ENCODE peak calls at places on chromosomes 5 and 9, in ten cellular contexts. U is CD8-positive, alpha-beta T cell; A is stimulated activated CD8-positive, alpha-beta memory T cell treated with anti-CD3 and anti-CD28 coated beads, Interleukin-15, amount 100 ng/mL, for 4 hours; F is HEK293T; O is neural crest cell; I is effector memory CD4-positive, alpha-beta T cell; E is OCI-LY7; Z is stimulated activated naive CD4-positive, alpha-beta T cell; X is SW480; B is cerebellar cortex. G is an unnamed sample.

GRCh38 chr9:33719581-33720374 is 75.6 kb upstream of the PRSS3 start:
- DNase-seq in U (peak), A (no peak), F (peak), O (peak), I (peak), E (peak), Z (peak), X (peak), B (peak), G (no peak)

GRCh38 chr5:92805446-92805845 is 775.6 kb downstream of the NR2F1-AS1 start:
- DNase-seq in U (no peak), A (no peak), F (no peak), O (no peak), I (no peak), E (no peak), Z (no peak), X (no peak), B (peak), G (no peak)

GRCh38 chr9:97958812-97959511 is 21.0 kb upstream of the HEMGN start:
- DNase-seq in U (no peak), A (no peak), F (no peak), O (no peak), I (no peak), E (no peak), Z (no peak), X (no peak), B (no peak), G (no peak)

GRCh38 chr9:95494022-95494415 is 22.8 kb downstream of the PTCH1 start:
- DNase-seq in U (peak), A (no peak), F (no peak), O (no peak), I (no peak), E (peak), Z (no peak), X (peak), B (peak), G (no peak)

GRCh38 chr5:12023614-12024241 is 119.5 kb upstream of the CTNND2 start:
- DNase-seq in U (no peak), A (no peak), F (no peak), O (peak), I (no peak), E (peak), Z (no peak), X (peak), B (peak), G (no peak)

GRCh38 chr5:118888556-118888955 is 99.8 kb downstream of the DTWD2 start:
- DNase-seq in U (no peak), A (no peak), F (no peak), O (no peak), I (no peak), E (no peak), Z (no peak), X (no peak), B (no peak), G (no peak)

GRCh38 chr9:34876096-34876495 is 82.0 kb upstream of the PHF24 start:
- DNase-seq in U (no peak), A (no peak), F (no peak), O (no peak), I (no peak), E (no peak), Z (no peak), X (no peak), B (no peak), G (no peak)

GRCh38 chr5:78597068-78597857 is 51.3 kb downstream of the LHFPL2 start:
- DNase-seq in U (no peak), A (no peak), F (no peak), O (no peak), I (no peak), E (no peak), Z (no peak), X (no peak), B (no peak), G (no peak)

GRCh38 chr5:89756955-89757354 is 652.6 kb downstream of the CETN3 start:
- DNase-seq in U (no peak), A (no peak), F (no peak), O (no peak), I (no peak), E (no peak), Z (no peak), X (no peak), B (no peak), G (no peak)

GRCh38 chr9:4792054-4792571 is 631 bp upstream of the RCL1 start:
- DNase-seq in U (no peak), A (no peak), F (peak), O (no peak), I (no peak), E (no peak), Z (no peak), X (no peak), B (no peak), G (no peak)

GRCh38 chr5:1915316-1915715 is 32.6 kb upstream of the IRX4 start:
- DNase-seq in U (no peak), A (no peak), F (no peak), O (no peak), I (no peak), E (no peak), Z (no peak), X (no peak), B (no peak), G (no peak)

GRCh38 chr9:132763574-132763973 is 93.3 kb downstream of the GTF3C4 start:
- DNase-seq in U (no peak), A (no peak), F (no peak), O (no peak), I (no peak), E (no peak), Z (no peak), X (no peak), B (no peak), G (no peak)

GRCh38 chr9:135478858-135479468 is 619 bp upstream of the PPP1R26 start:
- DNase-seq in U (no peak), A (no peak), F (peak), O (peak), I (no peak), E (no peak), Z (no peak), X (peak), B (peak), G (no peak)

GRCh38 chr9:107044872-107045271 is 181.9 kb downstream of the ZNF462 start:
- DNase-seq in U (no peak), A (no peak), F (peak), O (no peak), I (no peak), E (peak), Z (no peak), X (peak), B (no peak), G (no peak)

GRCh38 chr5:176647870-176648466 is 684 bp downstream of the TSPAN17 start:
- DNase-seq in U (no peak), A (no peak), F (peak), O (no peak), I (no peak), E (no peak), Z (no peak), X (no peak), B (no peak), G (no peak)

GRCh38 chr9:26159575-26160392 is 481.5 kb upstream of the TUSC1 start:
- DNase-seq in U (no peak), A (no peak), F (no peak), O (no peak), I (no peak), E (no peak), Z (no peak), X (no peak), B (no peak), G (no peak)

GRCh38 chr9:16867571-16868311 is 2.7 kb downstream of the BNC2 start:
- DNase-seq in U (no peak), A (no peak), F (no peak), O (no peak), I (no peak), E (no peak), Z (no peak), X (peak), B (no peak), G (no peak)

GRCh38 chr5:169265888-169266287 is 35.1 kb downstream of the SLIT3 start:
- DNase-seq in U (no peak), A (no peak), F (peak), O (no peak), I (no peak), E (no peak), Z (no peak), X (no peak), B (no peak), G (no peak)